ENCODE peak calls at places on chromosomes 12 and 14, in four cellular contexts. B is body of pancreas, A is tibial artery, M is H9. U is an unnamed sample.

GRCh38 chr12:8911606-8912268 is 2.6 kb upstream of the PHC1 start:
- DNase-seq in A (no peak), B (no peak), M (no peak), U (no peak)

GRCh38 chr14:70884595-70885342 is 22.5 kb upstream of the PCNX1 start:
- DNase-seq in A (no peak), M (no peak), B (peak), U (no peak)

GRCh38 chr12:27652174-27652763 is 44.0 kb upstream of the REP15 start:
- DNase-seq in M (peak), A (no peak), B (peak), U (peak)

GRCh38 chr12:75602111-75602510 is 90.7 kb upstream of the KRR1 start:
- DNase-seq in A (no peak), B (no peak), M (no peak), U (peak)

GRCh38 chr12:118237053-118237665 is 101.2 kb downstream of the PEBP1 start:
- DNase-seq in B (peak), A (no peak), M (no peak), U (no peak)

GRCh38 chr12:108745641-108746040 is 14.3 kb upstream of the CORO1C start:
- DNase-seq in B (no peak), A (no peak), M (peak), U (no peak)

GRCh38 chr14:57057803-57058202 is 210.9 kb downstream of the EXOC5 start:
- DNase-seq in A (no peak), B (peak), M (no peak), U (peak)

GRCh38 chr12:49131973-49132461 is 822 bp upstream of the TUBA1B start:
- DNase-seq in M (no peak), A (no peak), B (no peak), U (peak)

GRCh38 chr12:63889236-63889635 is 44.7 kb downstream of the SRGAP1 start:
- DNase-seq in M (no peak), A (no peak), B (no peak), U (no peak)

GRCh38 chr14:94568186-94568585 is 6.9 kb downstream of the SERPINA4 start:
- DNase-seq in B (no peak), A (peak), M (no peak), U (no peak)

GRCh38 chr14:51293149-51293925 is 53.3 kb downstream of the TMX1 start:
- DNase-seq in M (no peak), B (peak), A (no peak), U (no peak)

GRCh38 chr12:30134229-30134628 is 350.5 kb upstream of the TMTC1 start:
- DNase-seq in B (no peak), M (peak), A (no peak), U (no peak)

GRCh38 chr12:103327676-103328075 is 168.1 kb downstream of the C12orf42 start:
- DNase-seq in M (no peak), A (no peak), B (no peak), U (no peak)

GRCh38 chr12:103331643-103332042 is 164.1 kb downstream of the C12orf42 start:
- DNase-seq in B (no peak), A (no peak), M (no peak), U (no peak)

GRCh38 chr12:103330672-103331071 is 165.1 kb downstream of the C12orf42 start:
- DNase-seq in M (no peak), A (no peak), B (no peak), U (no peak)

DNA sequence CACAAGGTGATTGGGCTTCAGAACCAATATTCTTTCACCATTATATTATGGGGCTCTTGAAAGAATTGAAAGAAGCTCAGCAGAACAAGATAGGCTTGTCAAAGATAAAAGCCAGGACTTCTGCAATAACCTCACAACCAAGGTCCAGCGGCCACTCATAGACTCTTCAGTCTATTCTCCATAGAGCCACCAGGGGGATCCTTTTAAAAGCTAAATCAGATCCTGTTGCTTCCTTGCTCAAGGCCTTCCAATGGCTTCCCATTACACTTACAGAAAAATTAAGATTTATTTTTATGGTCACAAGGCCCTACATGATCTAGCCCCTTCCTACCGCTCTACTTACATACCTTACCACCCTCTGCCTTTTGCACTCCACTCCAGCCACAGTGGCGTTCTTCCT is 169.6 kb downstream of the C12orf42 start:
- DNase-seq in B (no peak), M (peak), A (no peak), U (peak)
- TF ChIP-seq CTCF in B (no peak), M (peak), A (no peak), U (peak)

GRCh38 chr14:54211562-54212308 is 185.1 kb upstream of the CDKN3 start:
- DNase-seq in B (no peak), A (no peak), M (no peak), U (no peak)
- H3K27ac ChIP-seq in B (no peak), A (peak), M (no peak), U (no peak)

GRCh38 chr12:111248981-111249380 is 119.9 kb downstream of the PHETA1 start:
- DNase-seq in M (no peak), A (no peak), B (no peak), U (no peak)

GRCh38 chr12:111250251-111250881 is 118.5 kb downstream of the PHETA1 start:
- DNase-seq in M (no peak), A (no peak), B (no peak), U (no peak)

GRCh38 chr12:111246477-111247011 is 122.4 kb downstream of the PHETA1 start:
- DNase-seq in M (no peak), B (no peak), A (no peak), U (no peak)

GRCh38 chr12:111247083-111247783 is 121.7 kb downstream of the PHETA1 start:
- DNase-seq in M (no peak), B (no peak), A (no peak), U (no peak)

DNA sequence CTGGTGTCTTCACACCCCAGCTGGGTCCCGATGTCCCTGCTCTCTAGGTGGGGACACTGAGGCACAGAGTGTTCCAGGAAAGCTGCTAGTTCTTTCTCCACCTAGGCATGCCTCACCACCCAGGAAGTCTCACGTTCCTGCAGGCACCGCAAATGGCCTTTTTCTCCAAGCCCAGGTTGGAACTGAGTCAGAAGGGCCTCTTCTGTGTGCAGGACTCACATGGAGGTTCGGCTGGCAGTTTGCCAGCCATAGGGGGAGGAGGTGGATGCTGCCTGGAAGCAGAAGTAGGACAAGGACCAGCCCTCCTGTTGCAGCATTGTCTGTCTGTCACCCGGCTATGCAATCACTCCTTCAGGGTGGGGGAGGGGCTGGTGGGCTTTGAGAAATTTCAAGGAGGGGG is 120.7 kb downstream of the PHETA1 start:
- DNase-seq in A (no peak), M (no peak), B (peak), U (no peak)
- TF ChIP-seq CTCF in A (no peak), M (no peak), B (no peak), U (no peak)

GRCh38 chr12:121048442-121048841 is 9.4 kb upstream of the OASL start:
- DNase-seq in B (no peak), A (no peak), M (no peak), U (no peak)
- H3K27ac ChIP-seq in B (no peak), A (no peak), M (no peak), U (no peak)

DNA sequence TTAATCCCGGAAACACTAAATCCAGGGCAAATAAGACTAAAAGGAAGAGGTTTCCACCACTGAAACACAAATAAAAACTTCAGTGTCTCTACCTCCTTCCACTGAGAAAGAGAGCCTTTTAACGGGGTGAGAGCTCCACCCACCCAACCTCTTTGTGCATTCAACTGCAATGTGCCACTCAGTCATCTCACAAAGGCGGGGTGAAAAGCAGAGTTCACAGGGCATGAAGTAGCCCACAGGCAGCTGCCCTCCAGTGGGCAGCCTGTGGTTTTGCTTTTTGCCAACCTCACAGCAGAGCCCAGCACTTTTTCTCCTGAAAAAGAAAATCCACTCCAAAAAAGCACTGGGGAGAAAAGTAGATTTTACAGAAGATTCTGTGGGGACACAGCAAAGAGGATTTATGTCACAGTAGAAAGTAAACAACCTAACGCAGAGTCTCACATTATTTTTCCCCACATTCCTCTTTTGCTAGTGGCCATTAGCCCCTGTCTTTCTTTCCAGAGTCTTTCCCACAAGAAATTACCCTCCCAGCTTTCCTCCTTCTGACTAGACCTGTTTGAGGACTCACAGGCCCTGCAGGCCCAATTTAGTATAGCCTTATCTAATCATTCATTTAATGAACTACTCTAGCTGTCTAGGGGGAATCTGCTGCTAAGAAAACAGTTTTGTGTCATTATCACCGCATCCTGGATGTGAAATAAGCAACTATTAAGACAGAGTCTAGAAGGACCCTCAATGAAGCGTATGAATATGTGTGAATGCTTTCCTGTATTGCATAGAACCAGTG is 753.8 kb upstream of the FOXG1 start:
- DNase-seq in M (peak), B (no peak), A (no peak), U (no peak)
- TF ChIP-seq CTCF in M (peak), B (no peak), A (no peak), U (no peak)

GRCh38 chr14:103735439-103735814 is 19.8 kb downstream of the ZFYVE21 start:
- DNase-seq in B (no peak), A (peak), M (no peak), U (no peak)
- H3K27ac ChIP-seq in B (no peak), A (peak), M (no peak), U (peak)

GRCh38 chr14:22996823-22997301 is 13.1 kb downstream of the C14orf93 start:
- DNase-seq in B (no peak), A (no peak), M (no peak), U (peak)
- TF ChIP-seq CTCF in B (no peak), A (no peak), M (no peak), U (no peak)

U was measured in WERI-Rb-1.